ENCODE peak calls at places on chromosomes 16 and 17, in nine cellular contexts. J is stimulated activated CD4-positive, alpha-beta T cell treated with anti-CD3 and anti-CD28 coated beads, Interleukin-12 subunit alpha, Interleukin-12 subunit beta, amount 100 ng/mL, for 4 hours; H is fibroblast of the aortic adventitia; V is stimulated activated CD8-positive, alpha-beta memory T cell treated with anti-CD3 and anti-CD28 coated beads, Interleukin-2, amount 100 ng/mL, for 1 hour; G is NCI-H1105 treated with DMSO at 0.1 percent for 48 hours; C is fibroblast of the conjunctiva; O is tibial artery; T is midbrain; L is naive thymus-derived CD8-positive, alpha-beta T cell. N is an unnamed sample.

GRCh38 chr16:88936008-88936912 is 40.7 kb downstream of the CBFA2T3 start:
- DNase-seq in G (no peak), T (peak; percentile 19), H (no peak), J (no peak), V (no peak), L (no peak), O (peak; percentile 62), C (no peak), N (no peak)

GRCh38 chr16:88458039-88458772 is 5.1 kb downstream of the ZFPM1 start:
- DNase-seq in V (no peak), H (no peak), T (no peak), G (no peak), O (no peak), L (no peak), J (no peak), C (no peak), N (no peak)

GRCh38 chr17:50046179-50046578 is 9.7 kb upstream of the ITGA3 start:
- DNase-seq in C (no peak), O (no peak), L (no peak), J (no peak), H (no peak), T (no peak), G (no peak), V (no peak), N (no peak)

GRCh38 chr16:11992594-11993524 is 16.3 kb downstream of the SNX29 start:
- DNase-seq in J (no peak), G (no peak), L (no peak), V (no peak), H (no peak), O (no peak), T (no peak), C (no peak), N (no peak)

GRCh38 chr17:42559076-42559475 is 2.9 kb upstream of the COASY start:
- DNase-seq in L (no peak), V (no peak), T (no peak), G (peak; percentile 6), C (no peak), O (no peak), H (no peak), J (no peak), N (no peak)

GRCh38 chr17:79664925-79665738 is 54.3 kb upstream of the RBFOX3 start:
- DNase-seq in G (no peak), C (peak; percentile 20), H (peak; percentile 56), J (no peak), V (no peak), L (no peak), O (peak; percentile 65), T (no peak), N (no peak)

GRCh38 chr17:10614536-10615155 is 42.5 kb downstream of the MYH3 start:
- DNase-seq in G (peak; percentile 29), T (peak; percentile 40), O (peak; percentile 45), V (no peak), J (no peak), L (no peak), C (peak; percentile 52), H (peak; percentile 79), N (no peak)

GRCh38 chr16:28279006-28279405 is 13.3 kb upstream of the SBK1 start:
- DNase-seq in G (no peak), T (no peak), L (peak; percentile 51), O (no peak), V (no peak), J (no peak), C (no peak), H (no peak), N (no peak)

GRCh38 chr17:79942011-79942405 is 93.7 kb downstream of the TBC1D16 start:
- DNase-seq in T (no peak), O (peak; percentile 11), H (no peak), V (no peak), C (no peak), G (no peak), J (no peak), L (no peak), N (no peak)

GRCh38 chr17:46178550-46179198 is 14.6 kb downstream of the KANSL1 start:
- DNase-seq in L (no peak), O (no peak), H (no peak), G (no peak), J (no peak), V (no peak), C (no peak), T (no peak), N (no peak)

GRCh38 chr17:74529243-74529642 is 2.0 kb downstream of the CD300LB start:
- DNase-seq in H (no peak), V (no peak), G (no peak), O (no peak), T (no peak), L (no peak), C (no peak), J (no peak), N (no peak)

GRCh38 chr17:2087597-2088211 is 32.8 kb downstream of the HIC1 start:
- DNase-seq in O (peak; percentile 62), C (no peak), T (no peak), L (no peak), G (no peak), H (peak; percentile 71), J (peak; percentile 27), V (no peak), N (no peak)

GRCh38 chr17:6643460-6644125 is 2.7 kb downstream of the TXNDC17 start:
- DNase-seq in C (no peak), L (no peak), V (no peak), H (peak; percentile 71), T (no peak), G (no peak), J (no peak), O (no peak), N (no peak)

GRCh38 chr16:31713945-31714898 is 159.4 kb upstream of the ZNF267 start:
- DNase-seq in L (no peak), J (no peak), T (no peak), O (no peak), H (no peak), C (no peak), G (no peak), V (no peak), N (no peak)

GRCh38 chr16:4800290-4801041 is 2.0 kb downstream of the ROGDI start:
- DNase-seq in J (no peak), T (peak; percentile 83), G (no peak), V (no peak), O (no peak), L (no peak), H (no peak), C (no peak), N (no peak)

GRCh38 chr17:29176500-29177351 is 3.5 kb downstream of the MYO18A start:
- DNase-seq in L (peak; percentile 49), H (peak; percentile 37), J (peak; percentile 62), C (no peak), T (no peak), O (no peak), V (peak; percentile 31), G (peak; percentile 57), N (no peak)

GRCh38 chr16:35533683-35534082 is 2074.3 kb downstream of the TP53TG3F start:
- DNase-seq in H (no peak), O (no peak), G (no peak), L (no peak), J (no peak), T (no peak), C (no peak), V (no peak), N (no peak)

GRCh38 chr16:46972971-46973456 is 460 bp downstream of the DNAJA2 start:
- DNase-seq in C (no peak), G (peak; percentile 45), J (peak; percentile 48), T (no peak), L (peak; percentile 50), H (no peak), O (peak; percentile 26), V (no peak), N (peak; percentile 32)

GRCh38 chr17:72362466-72363335 is 241.9 kb downstream of the SOX9 start:
- DNase-seq in J (no peak), H (peak; percentile 53), V (no peak), L (no peak), T (no peak), C (no peak), O (no peak), G (no peak), N (no peak)

GRCh38 chr17:12122091-12122490 is 101.4 kb downstream of the MAP2K4 start:
- DNase-seq in V (no peak), J (no peak), H (no peak), G (no peak), T (no peak), L (no peak), C (no peak), O (no peak), N (no peak)

GRCh38 chr17:83179378-83179777 is 100.0 kb downstream of the METRNL start:
- DNase-seq in H (no peak), L (no peak), C (no peak), O (peak; percentile 41), V (no peak), T (peak; percentile 10), G (no peak), J (no peak), N (no peak)

GRCh38 chr17:74860999-74861553 is 1.4 kb upstream of the GRIN2C start:
- DNase-seq in L (no peak), H (no peak), J (no peak), C (no peak), V (no peak), T (no peak), G (no peak), O (no peak), N (no peak)

GRCh38 chr16:55471448-55472097 is 7.4 kb upstream of the MMP2 start:
- DNase-seq in O (no peak), C (peak; percentile 69), H (peak; percentile 92), G (no peak), V (no peak), J (no peak), L (no peak), T (no peak), N (no peak)

GRCh38 chr17:29113334-29113733 is 66.9 kb downstream of the MYO18A start:
- DNase-seq in G (no peak), T (no peak), O (no peak), V (no peak), H (no peak), C (no peak), J (no peak), L (no peak), N (no peak)

GRCh38 chr17:79556263-79556662 is 54.6 kb downstream of the RBFOX3 start:
- DNase-seq in T (no peak), V (peak; percentile 2), L (no peak), H (no peak), J (no peak), C (no peak), O (no peak), G (no peak), N (no peak)

GRCh38 chr16:56848955-56849689 is 15.9 kb upstream of the SLC12A3 start:
- DNase-seq in G (no peak), L (no peak), T (no peak), J (no peak), C (no peak), V (no peak), O (no peak), H (peak; percentile 79), N (no peak)

GRCh38 chr16:252366-253337 is 18.0 kb downstream of the FAM234A start:
- DNase-seq in L (peak; percentile 46), J (peak; percentile 15), O (no peak), V (no peak), C (no peak), G (no peak), T (no peak), H (peak; percentile 57), N (no peak)

GRCh38 chr16:2884041-2884451 is 1.0 kb downstream of the FLYWCH2 start:
- DNase-seq in T (no peak), O (no peak), L (no peak), J (no peak), H (no peak), V (no peak), C (no peak), G (no peak), N (no peak)

GRCh38 chr17:64778367-64779290 is 116.5 kb upstream of the SMURF2 start:
- DNase-seq in T (no peak), O (no peak), J (peak; percentile 18), C (no peak), H (no peak), G (peak; percentile 52), L (peak; percentile 20), V (no peak), N (no peak)

GRCh38 chr17:33651631-33652030 is 358.5 kb upstream of the ASIC2 start:
- DNase-seq in V (no peak), H (no peak), C (no peak), O (no peak), G (no peak), J (no peak), L (no peak), T (no peak), N (no peak)

GRCh38 chr16:78310990-78311561 is 211.6 kb downstream of the WWOX start:
- DNase-seq in J (no peak), T (no peak), H (no peak), L (no peak), V (no peak), C (no peak), G (no peak), O (no peak), N (no peak)

N was measured in central memory CD8-positive, alpha-beta T cell.